ENCODE peak calls at places on chromosomes 11 and 22, in five cellular contexts. N, I, X, L and J are unnamed samples.

GRCh38 chr11:104130161-104130560 is 33.8 kb downstream of the PDGFD start:
- DNase-seq in N (no peak), I (no peak), X (no peak), L (no peak), J (no peak)

GRCh38 chr22:44569516-44569915 is 71.5 kb upstream of the RTL6 start:
- DNase-seq in N (no peak), I (no peak), X (no peak), L (no peak), J (peak)

GRCh38 chr11:70124321-70125061 is 46.4 kb downstream of the ANO1 start:
- DNase-seq in N (no peak), I (no peak), X (no peak), L (no peak), J (no peak)

GRCh38 chr22:43205748-43206514 is 19.0 kb upstream of the TTLL12 start:
- DNase-seq in N (no peak), I (no peak), X (no peak), L (no peak), J (no peak)

GRCh38 chr11:60840711-60841430 is 1.0 kb upstream of the CCDC86 start:
- DNase-seq in N (no peak), I (peak), X (peak), L (peak), J (no peak)

GRCh38 chr11:48088682-48089050 is 108.3 kb downstream of the PTPRJ start:
- DNase-seq in N (peak), I (no peak), X (peak), L (no peak), J (no peak)

GRCh38 chr11:115067471-115067870 is 389.1 kb downstream of the NXPE2 start:
- DNase-seq in N (no peak), I (no peak), X (no peak), L (no peak), J (no peak)

GRCh38 chr11:91257593-91258170 is 966.9 kb upstream of the FAT3 start:
- DNase-seq in N (no peak), I (no peak), X (no peak), L (no peak), J (no peak)

GRCh38 chr22:50209893-50210292 is 9.1 kb downstream of the SELENOO start:
- DNase-seq in N (peak), I (peak), X (peak), L (peak), J (peak)

GRCh38 chr22:47627561-47628253 is 865.3 kb downstream of the TBC1D22A start:
- DNase-seq in N (no peak), I (no peak), X (no peak), L (no peak), J (no peak)

GRCh38 chr11:78370406-78371172 is 47.0 kb downstream of the GAB2 start:
- DNase-seq in N (no peak), I (peak), X (peak), L (no peak), J (no peak)

GRCh38 chr22:22343603-22344276 is 99.2 kb downstream of the VPREB1 start:
- DNase-seq in N (no peak), I (no peak), X (no peak), L (no peak), J (no peak)

GRCh38 chr22:32499666-32500065 is 25.1 kb downstream of the FBXO7 start:
- DNase-seq in N (no peak), I (no peak), X (peak), L (no peak), J (no peak)

GRCh38 chr11:124758355-124759267 is 3.5 kb downstream of the ESAM start:
- DNase-seq in N (peak), I (peak), X (peak), L (peak), J (peak)

GRCh38 chr22:42644422-42645340 is 4.3 kb upstream of the ATP5MGL start:
- DNase-seq in N (peak), I (peak), X (no peak), L (no peak), J (no peak)

GRCh38 chr11:74397531-74398243 is 546 bp downstream of the PGM2L1 start:
- DNase-seq in N (peak), I (peak), X (peak), L (peak), J (peak)

GRCh38 chr11:14973621-14974020 is 1.5 kb upstream of the CALCA start:
- DNase-seq in N (peak), I (peak), X (no peak), L (peak), J (no peak)

GRCh38 chr11:45410391-45411215 is 124.5 kb upstream of the SYT13 start:
- DNase-seq in N (no peak), I (no peak), X (no peak), L (no peak), J (no peak)

GRCh38 chr11:2390871-2391662 is 9.5 kb upstream of the TSSC4 start:
- DNase-seq in N (peak), I (peak), X (peak), L (peak), J (no peak)

GRCh38 chr11:64790205-64791095 is 12.1 kb upstream of the SF1 start:
- DNase-seq in N (no peak), I (no peak), X (no peak), L (no peak), J (no peak)

GRCh38 chr22:32623943-32624342 is 149.3 kb downstream of the FBXO7 start:
- DNase-seq in N (no peak), I (peak), X (peak), L (peak), J (no peak)

GRCh38 chr11:10413268-10413667 is 41.8 kb upstream of the AMPD3 start:
- DNase-seq in N (peak), I (no peak), X (no peak), L (peak), J (peak)

GRCh38 chr11:1153105-1153950 is 4.4 kb upstream of the MUC5AC start:
- DNase-seq in N (no peak), I (peak), X (no peak), L (peak), J (no peak)

GRCh38 chr11:96254087-96254486 is 88.9 kb downstream of the MAML2 start:
- DNase-seq in N (peak), I (peak), X (no peak), L (peak), J (peak)

GRCh38 chr22:32544953-32545558 is 70.4 kb downstream of the FBXO7 start:
- DNase-seq in N (no peak), I (peak), X (peak), L (no peak), J (no peak)